ENCODE peak calls at places on chromosomes 4 and X, in four cellular contexts. X is right lobe of liver, A is aorta, F is SJSA1. B is an unnamed sample.

GRCh38 chr4:17491196-17491595 is 20.7 kb downstream of the QDPR start:
- DNase-seq in A (no peak), X (no peak), F (no peak), B (no peak)

GRCh38 chrX:151816914-151817313 is 82.4 kb downstream of the CNGA2 start:
- DNase-seq in A (no peak), F (no peak), X (no peak), B (no peak)

GRCh38 chr4:185911556-185912064 is 99.6 kb upstream of the SORBS2 start:
- DNase-seq in X (no peak), A (no peak), F (no peak), B (no peak)

GRCh38 chrX:107747596-107748161 is 27.9 kb downstream of the TSC22D3 start:
- DNase-seq in F (peak), A (peak), X (no peak), B (no peak)

GRCh38 chr4:56657818-56658217 is 23.3 kb downstream of the HOPX start:
- DNase-seq in A (no peak), F (no peak), X (no peak), B (no peak)

GRCh38 chrX:136260801-136261200 is 9.6 kb upstream of the MAP7D3 start:
- DNase-seq in A (no peak), F (peak), X (no peak), B (no peak)

GRCh38 chrX:17629011-17629410 is 108.3 kb upstream of the SCML1 start:
- DNase-seq in F (no peak), X (no peak), A (no peak), B (no peak)

GRCh38 chr4:6893449-6894085 is 16.1 kb upstream of the TBC1D14 start:
- DNase-seq in X (peak), F (no peak), A (no peak), B (no peak)

GRCh38 chrX:129980540-129981206 is 1.8 kb upstream of the BCORL1 start:
- DNase-seq in A (peak), F (no peak), X (peak), B (peak)

GRCh38 chr4:125833-126232 is 1.5 kb downstream of the ZNF718 start:
- DNase-seq in X (no peak), F (no peak), A (no peak), B (no peak)

GRCh38 chr4:183182873-183183725 is 84.0 kb downstream of the WWC2 start:
- DNase-seq in A (no peak), F (peak), X (no peak), B (peak)
- H3K27ac ChIP-seq in A (no peak), F (peak), X (no peak), B (no peak)

GRCh38 chrX:7112071-7112470 is 35.4 kb upstream of the STS start:
- DNase-seq in A (no peak), F (no peak), X (no peak), B (no peak)
- H3K4me3 ChIP-seq in A (no peak), F (no peak), X (no peak), B (no peak)

DNA sequence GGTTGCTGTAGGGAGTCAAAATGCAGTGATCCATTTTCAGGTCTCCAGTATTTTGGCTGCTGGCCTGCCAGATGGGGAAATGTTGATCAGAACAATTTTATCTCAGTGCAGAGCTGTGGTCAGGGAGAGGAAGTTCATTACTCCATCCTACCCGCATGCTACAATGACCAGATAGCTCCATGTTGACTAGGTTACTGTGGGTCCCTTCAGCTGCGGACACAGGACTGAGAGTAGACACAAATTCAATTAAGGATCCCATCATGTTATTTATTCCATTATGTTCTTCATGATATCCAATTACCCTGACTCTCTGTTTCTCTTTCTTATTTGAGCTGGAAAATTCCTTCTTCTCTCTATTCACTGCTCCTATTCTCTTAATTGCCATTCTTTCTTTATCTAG is 16.3 kb downstream of the SYNPO2 start:
- DNase-seq in A (no peak), X (no peak), F (no peak), B (no peak)
- H3K27ac ChIP-seq in A (peak), X (no peak), F (no peak), B (peak)

GRCh38 chr4:31383767-31384166 is 663.6 kb downstream of the PCDH7 start:
- DNase-seq in F (no peak), A (no peak), X (no peak), B (no peak)
- H3K4me3 ChIP-seq in F (no peak), A (no peak), X (no peak), B (no peak)

GRCh38 chr4:26864904-26865303 is 4.3 kb downstream of the STIM2 start:
- DNase-seq in A (no peak), X (no peak), F (no peak), B (no peak)

GRCh38 chr4:26867914-26868684 is 7.5 kb downstream of the STIM2 start:
- DNase-seq in X (no peak), A (no peak), F (no peak), B (no peak)

GRCh38 chr4:26863512-26863911 is 2.9 kb downstream of the STIM2 start:
- DNase-seq in F (no peak), A (no peak), X (no peak), B (no peak)

GRCh38 chr4:26866203-26866602 is 5.6 kb downstream of the STIM2 start:
- DNase-seq in A (no peak), F (no peak), X (no peak), B (no peak)

GRCh38 chr4:26866781-26867180 is 6.1 kb downstream of the STIM2 start:
- DNase-seq in F (no peak), X (no peak), A (no peak), B (no peak)
- H3K27ac ChIP-seq in F (no peak), X (no peak), A (no peak), B (no peak)

B was measured in psoas muscle.